ENCODE peak calls at places on chromosomes 1 and 21, in four cellular contexts. J, Z, U and X are unnamed samples.

GRCh38 chr1:189036628-189037027 is 1441.0 kb downstream of the BRINP3 start:
- DNase-seq in J (no peak), Z (no peak), U (no peak), X (no peak)

GRCh38 chr1:230784163-230784562 is 37.0 kb downstream of the CAPN9 start:
- DNase-seq in J (no peak), Z (no peak), U (no peak), X (no peak)

GRCh38 chr1:14810631-14811325 is 212.3 kb downstream of the KAZN start:
- DNase-seq in J (no peak), Z (peak; percentile 71), U (no peak), X (no peak)

GRCh38 chr1:3588395-3588794 is 22.9 kb downstream of the MEGF6 start:
- DNase-seq in J (no peak), Z (no peak), U (no peak), X (no peak)

GRCh38 chr1:234373938-234374240 is 633 bp downstream of the COA6 start:
- DNase-seq in J (no peak), Z (no peak), U (no peak), X (no peak)

GRCh38 chr1:228082975-228083870 is 715 bp downstream of the ARF1 start:
- DNase-seq in J (no peak), Z (peak; percentile 44), U (peak; percentile 44), X (no peak)

GRCh38 chr1:156104065-156104810 is 10.3 kb upstream of the LMNA start:
- DNase-seq in J (peak; percentile 90), Z (peak; percentile 75), U (peak; percentile 85), X (peak; percentile 93)

GRCh38 chr1:85339089-85339488 is 62.7 kb upstream of the BCL10 start:
- DNase-seq in J (no peak), Z (peak; percentile 85), U (no peak), X (peak; percentile 41)

GRCh38 chr1:184340984-184341383 is 45.8 kb upstream of the C1orf21 start:
- DNase-seq in J (no peak), Z (no peak), U (no peak), X (no peak)

GRCh38 chr1:89607888-89608626 is 24.9 kb upstream of the LRRC8C start:
- DNase-seq in J (no peak), Z (peak; percentile 53), U (no peak), X (no peak)

GRCh38 chr1:81738902-81739301 is 61.8 kb upstream of the ADGRL2 start:
- DNase-seq in J (no peak), Z (peak; percentile 20), U (no peak), X (no peak)

GRCh38 chr1:225462714-225463574 is 35.1 kb upstream of the LBR start:
- DNase-seq in J (no peak), Z (no peak), U (no peak), X (no peak)

GRCh38 chr1:149926296-149926695 is 1.3 kb downstream of the SF3B4 start:
- DNase-seq in J (no peak), Z (no peak), U (no peak), X (no peak)

GRCh38 chr1:246497331-246497915 is 9.7 kb downstream of the SMYD3 start:
- DNase-seq in J (peak; percentile 66), Z (peak; percentile 63), U (peak; percentile 37), X (peak; percentile 71)

GRCh38 chr1:202809597-202810159 is 1.1 kb upstream of the PCAT6 start:
- DNase-seq in J (no peak), Z (no peak), U (no peak), X (no peak)

GRCh38 chr1:25711555-25712298 is 88.3 kb upstream of the SELENON start:
- DNase-seq in J (no peak), Z (peak; percentile 45), U (no peak), X (no peak)

GRCh38 chr1:85884372-85885035 is 176.3 kb upstream of the ZNHIT6 start:
- DNase-seq in J (no peak), Z (peak; percentile 6), U (no peak), X (peak; percentile 34)

GRCh38 chr21:42515708-42516502 is 2.3 kb downstream of the SLC37A1 start:
- DNase-seq in J (no peak), Z (no peak), U (peak; percentile 79), X (no peak)

GRCh38 chr1:150429805-150430204 is 57.4 kb upstream of the TARS2 start:
- DNase-seq in J (no peak), Z (no peak), U (no peak), X (no peak)

GRCh38 chr1:59686574-59686973 is 128.2 kb upstream of the HOOK1 start:
- DNase-seq in J (no peak), Z (no peak), U (no peak), X (no peak)

GRCh38 chr1:221839321-221839720 is 97.4 kb upstream of the DUSP10 start:
- DNase-seq in J (no peak), Z (no peak), U (no peak), X (no peak)

GRCh38 chr1:27130798-27131197 is 24.1 kb downstream of the SLC9A1 start:
- DNase-seq in J (no peak), Z (no peak), U (no peak), X (no peak)

GRCh38 chr21:42652527-42653491 is 612 bp upstream of the PDE9A start:
- DNase-seq in J (no peak), Z (peak; percentile 27), U (peak; percentile 74), X (no peak)

GRCh38 chr1:171355727-171356126 is 41.7 kb downstream of the FMO4 start:
- DNase-seq in J (no peak), Z (peak; percentile 66), U (no peak), X (no peak)

GRCh38 chr1:51792864-51793263 is 85.7 kb downstream of the NRDC start:
- DNase-seq in J (peak; percentile 22), Z (peak; percentile 65), U (no peak), X (peak; percentile 74)

GRCh38 chr1:174160109-174160473 is 771 bp downstream of the RABGAP1L start:
- DNase-seq in J (no peak), Z (peak; percentile 50), U (peak; percentile 22), X (peak; percentile 32)

GRCh38 chr1:238404921-238405320 is 514.2 kb upstream of the ZP4 start:
- DNase-seq in J (no peak), Z (no peak), U (no peak), X (no peak)

GRCh38 chr1:151242442-151242841 is 12.1 kb upstream of the PSMD4 start:
- DNase-seq in J (no peak), Z (no peak), U (no peak), X (no peak)

GRCh38 chr1:115364044-115364775 is 26.2 kb upstream of the NGF start:
- DNase-seq in J (peak; percentile 27), Z (peak; percentile 90), U (no peak), X (peak; percentile 70)

GRCh38 chr1:147177611-147178370 is 5.5 kb upstream of the PRKAB2 start:
- DNase-seq in J (no peak), Z (peak; percentile 57), U (no peak), X (peak; percentile 30)

GRCh38 chr1:103529746-103530145 is 4.2 kb downstream of the RNPC3 start:
- DNase-seq in J (no peak), Z (peak; percentile 54), U (no peak), X (peak; percentile 33)

GRCh38 chr1:32250893-32251716 is at the start of gene LCK:
- DNase-seq in J (no peak), Z (no peak), U (no peak), X (no peak)

GRCh38 chr1:201085902-201086735 is 26.1 kb downstream of the CACNA1S start:
- DNase-seq in J (no peak), Z (peak; percentile 10), U (peak; percentile 43), X (peak; percentile 30)

GRCh38 chr1:67838180-67838912 is 5.1 kb upstream of the GNG12 start:
- DNase-seq in J (no peak), Z (peak; percentile 84), U (no peak), X (peak; percentile 44)

GRCh38 chr1:41330588-41331545 is 30.4 kb upstream of the FOXO6 start:
- DNase-seq in J (no peak), Z (no peak), U (no peak), X (no peak)

GRCh38 chr1:193115629-193116227 is 6.1 kb upstream of the CDC73 start:
- DNase-seq in J (peak; percentile 78), Z (peak; percentile 100), U (no peak), X (peak; percentile 98)

GRCh38 chr21:46142581-46143473 is 12.6 kb downstream of the FTCD start:
- DNase-seq in J (no peak), Z (no peak), U (no peak), X (peak; percentile 4)

GRCh38 chr1:119587328-119587727 is 60.7 kb downstream of the ZNF697 start:
- DNase-seq in J (peak; percentile 11), Z (peak; percentile 71), U (no peak), X (peak; percentile 34)

GRCh38 chr1:93621246-93621645 is 60.4 kb downstream of the BCAR3 start:
- DNase-seq in J (no peak), Z (no peak), U (no peak), X (no peak)
- TF ChIP-seq CTCF in J (no peak), Z (no peak), U (no peak), X (no peak)

GRCh38 chr1:243708210-243708609 is 141.8 kb downstream of the AKT3 start:
- DNase-seq in J (no peak), Z (no peak), U (no peak), X (no peak)
- TF ChIP-seq CTCF in J (no peak), Z (no peak), U (no peak), X (peak; percentile 66)

GRCh38 chr1:18387307-18387706 is 93.4 kb upstream of the KLHDC7A start:
- DNase-seq in J (no peak), Z (no peak), U (no peak), X (no peak)

GRCh38 chr1:18394563-18395156 is 86.1 kb upstream of the KLHDC7A start:
- DNase-seq in J (no peak), Z (no peak), U (no peak), X (no peak)

GRCh38 chr1:18386591-18386990 is 94.1 kb upstream of the KLHDC7A start:
- DNase-seq in J (no peak), Z (no peak), U (no peak), X (no peak)

GRCh38 chr1:18396247-18396646 is 84.5 kb upstream of the KLHDC7A start:
- DNase-seq in J (no peak), Z (no peak), U (no peak), X (peak; percentile 5)

GRCh38 chr1:18390953-18391352 is 89.8 kb upstream of the KLHDC7A start:
- DNase-seq in J (no peak), Z (no peak), U (no peak), X (no peak)
- TF ChIP-seq CTCF in J (no peak), Z (no peak), U (no peak), X (no peak)

GRCh38 chr1:206856674-206857464 is 8.6 kb upstream of the IL20 start:
- DNase-seq in J (no peak), Z (no peak), U (no peak), X (no peak)
- TF ChIP-seq CTCF in J (peak; percentile 48), Z (peak; percentile 19), U (no peak), X (peak; percentile 70)

DNA sequence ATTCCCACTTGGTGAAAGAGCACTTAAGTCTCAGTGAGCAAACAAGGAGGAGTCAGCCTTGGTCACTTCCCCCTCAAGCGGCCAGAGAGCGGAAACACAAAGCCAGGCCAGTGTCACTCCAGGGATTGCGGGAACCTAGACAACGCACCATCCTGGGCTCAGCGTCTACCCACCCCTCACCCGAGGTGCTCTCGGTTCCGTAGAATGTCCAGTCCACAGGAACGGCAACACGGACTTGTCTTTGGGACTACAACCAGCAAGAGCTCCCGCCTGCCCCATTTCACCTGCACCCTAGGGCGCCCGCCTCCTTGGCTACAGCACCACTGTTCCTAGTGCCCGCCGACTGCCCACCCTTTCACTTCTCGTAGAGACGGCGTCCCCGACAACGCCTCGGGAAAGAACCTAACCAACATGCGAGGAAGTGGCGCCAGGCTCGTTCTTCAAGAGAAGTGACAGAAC is 511 bp downstream of the GDAP2 start:
- DNase-seq in J (peak; percentile 35), Z (peak; percentile 61), U (peak; percentile 16), X (peak; percentile 55)
- TF ChIP-seq CTCF in J (peak; percentile 31), Z (peak; percentile 45), U (no peak), X (peak; percentile 43)